ENCODE peak calls at places on chromosomes 16 and 17, in seven cellular contexts. A, G, C, B, K, J and Y are unnamed samples.

GRCh38 chr17:4939554-4939803 is 367 bp downstream of the SLC25A11 start:
- DNase-seq in G (no peak), B (no peak), J (peak; percentile 70), C (no peak), A (no peak), K (no peak), Y (peak; percentile 65)

GRCh38 chr16:78957328-78958100 is 643.0 kb downstream of the MAF start:
- DNase-seq in K (no peak), A (no peak), B (no peak), C (no peak), G (no peak), J (no peak), Y (no peak)

GRCh38 chr17:2722611-2723010 is 11.0 kb upstream of the CLUH start:
- DNase-seq in C (peak; percentile 57), K (no peak), A (no peak), J (no peak), B (no peak), G (no peak), Y (no peak)

GRCh38 chr17:59853168-59853918 is 39.4 kb downstream of the TUBD1 start:
- DNase-seq in C (peak; percentile 89), B (peak; percentile 57), J (no peak), A (peak; percentile 34), K (peak; percentile 49), G (peak; percentile 56), Y (peak; percentile 18)

GRCh38 chr16:84617068-84617630 is 729 bp downstream of the COTL1 start:
- DNase-seq in B (peak; percentile 58), K (no peak), J (peak; percentile 64), A (no peak), C (peak; percentile 80), G (peak; percentile 81), Y (peak; percentile 69)

GRCh38 chr17:74742153-74742515 is 5.1 kb downstream of the RAB37 start:
- DNase-seq in K (no peak), C (peak; percentile 64), G (no peak), B (peak; percentile 87), J (no peak), A (no peak), Y (peak; percentile 49)

GRCh38 chr16:85220125-85220839 is 108.0 kb upstream of the CIBAR2 start:
- DNase-seq in G (no peak), K (no peak), C (no peak), A (peak; percentile 75), J (peak; percentile 75), B (peak; percentile 20), Y (peak; percentile 84)

GRCh38 chr16:69123894-69124293 is 8.5 kb downstream of the CHTF8 start:
- DNase-seq in K (peak; percentile 39), G (peak; percentile 88), C (peak; percentile 73), J (no peak), A (no peak), B (peak; percentile 50), Y (peak; percentile 63)

GRCh38 chr17:54177606-54178308 is 355.0 kb downstream of the KIF2B start:
- DNase-seq in G (no peak), J (no peak), K (no peak), C (no peak), A (no peak), B (no peak), Y (no peak)

GRCh38 chr16:9062301-9062700 is 29.1 kb upstream of the HAPSTR1 start:
- DNase-seq in A (no peak), C (no peak), J (no peak), K (no peak), G (no peak), B (no peak), Y (no peak)

GRCh38 chr17:63126607-63127006 is 160.6 kb downstream of the TANC2 start:
- DNase-seq in C (no peak), B (no peak), A (no peak), G (no peak), J (no peak), K (no peak), Y (no peak)

GRCh38 chr17:37118738-37119137 is 170.0 kb downstream of the AATF start:
- DNase-seq in A (no peak), B (no peak), K (no peak), G (no peak), J (no peak), C (no peak), Y (no peak)
- H3K36me3 ChIP-seq in A (peaks cover 9% of the 10 kb centered on the region), B (peaks cover 23% of the 10 kb centered on the region), K (peaks cover 10% of the 10 kb centered on the region), G (peaks cover 28% of the 10 kb centered on the region), J (peaks cover 55% of the 10 kb centered on the region), C (peaks cover 38% of the 10 kb centered on the region), Y (peaks cover 2% of the 10 kb centered on the region)

DNA sequence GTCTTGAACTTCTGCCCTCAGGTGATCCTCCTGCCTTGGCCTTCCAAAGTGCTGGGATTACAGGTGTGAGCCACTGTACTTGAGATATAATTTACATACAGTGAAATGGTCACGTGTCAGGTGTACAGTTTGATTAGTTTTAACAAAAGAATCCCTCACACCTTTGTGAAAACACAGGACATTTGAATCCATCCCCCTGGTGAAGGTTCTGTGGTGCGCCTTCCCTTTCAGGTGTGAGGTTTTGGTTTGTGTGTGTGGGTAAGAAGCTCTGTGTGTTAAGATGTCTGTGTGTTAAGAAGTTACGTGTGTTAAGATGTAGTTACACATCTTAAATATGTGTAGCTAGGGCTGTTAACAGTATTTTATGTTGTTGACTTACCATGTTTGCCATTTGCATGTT is 4.4 kb downstream of the SEC14L1 start:
- DNase-seq in K (no peak), B (no peak), J (no peak), C (no peak), A (no peak), G (no peak), Y (no peak)
- H3K4me1 ChIP-seq in K (peaks cover 6% of the 10 kb centered on the region), B (peaks cover 5% of the 10 kb centered on the region), J (peaks cover 68% of the 10 kb centered on the region), C (peaks cover 9% of the 10 kb centered on the region), A (peaks cover 19% of the 10 kb centered on the region), G (peaks cover 63% of the 10 kb centered on the region), Y (no peaks in the 10 kb centered on the region)

GRCh38 chr17:21202512-21202911 is 11.4 kb downstream of the TMEM11 start:
- DNase-seq in C (no peak), G (no peak), J (no peak), A (no peak), B (no peak), K (no peak), Y (no peak)
- H3K36me3 ChIP-seq in C (peaks cover 24% of the 10 kb centered on the region), G (peaks cover 8% of the 10 kb centered on the region), J (peaks cover 46% of the 10 kb centered on the region), A (peaks cover 7% of the 10 kb centered on the region), B (peaks cover 26% of the 10 kb centered on the region), K (peaks cover 36% of the 10 kb centered on the region), Y (peaks cover 5% of the 10 kb centered on the region)

GRCh38 chr16:75377971-75378386 is 55.3 kb downstream of the CFDP1 start:
- DNase-seq in B (no peak), G (no peak), A (no peak), C (peak; percentile 49), K (no peak), J (no peak), Y (no peak)
- H3K4me1 ChIP-seq in B (no peaks in the 10 kb centered on the region), G (peaks cover 54% of the 10 kb centered on the region), A (peaks cover 1% of the 10 kb centered on the region), C (no peaks in the 10 kb centered on the region), K (peaks cover 18% of the 10 kb centered on the region), J (peaks cover 39% of the 10 kb centered on the region), Y (no peaks in the 10 kb centered on the region)

DNA sequence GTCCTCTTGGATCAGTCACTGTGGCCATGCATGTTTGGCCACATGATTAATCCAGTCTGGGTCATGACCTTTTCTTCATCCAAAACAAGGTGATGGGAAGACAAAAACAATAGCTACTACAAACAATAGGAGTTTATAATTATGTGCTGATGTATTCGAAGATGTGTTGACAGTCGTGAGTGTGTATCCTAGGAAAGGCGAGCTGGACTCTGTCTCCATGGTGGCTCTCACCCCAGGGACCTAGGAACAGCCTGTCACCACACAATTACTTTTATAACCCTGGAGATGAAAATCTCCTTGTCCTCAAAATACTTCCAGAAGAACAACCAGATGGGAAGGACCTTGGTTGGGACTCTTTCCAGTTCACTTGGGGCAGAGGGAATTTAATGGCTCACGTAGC is 9.8 kb upstream of the PLK1 start:
- DNase-seq in G (no peak), K (no peak), C (no peak), A (no peak), J (no peak), B (no peak), Y (no peak)
- H3K36me3 ChIP-seq in G (peaks cover 36% of the 10 kb centered on the region), K (peaks cover 60% of the 10 kb centered on the region), C (peaks cover 89% of the 10 kb centered on the region), A (peaks cover 38% of the 10 kb centered on the region), J (peaks cover 81% of the 10 kb centered on the region), B (peaks cover 71% of the 10 kb centered on the region), Y (peaks cover 19% of the 10 kb centered on the region)

DNA sequence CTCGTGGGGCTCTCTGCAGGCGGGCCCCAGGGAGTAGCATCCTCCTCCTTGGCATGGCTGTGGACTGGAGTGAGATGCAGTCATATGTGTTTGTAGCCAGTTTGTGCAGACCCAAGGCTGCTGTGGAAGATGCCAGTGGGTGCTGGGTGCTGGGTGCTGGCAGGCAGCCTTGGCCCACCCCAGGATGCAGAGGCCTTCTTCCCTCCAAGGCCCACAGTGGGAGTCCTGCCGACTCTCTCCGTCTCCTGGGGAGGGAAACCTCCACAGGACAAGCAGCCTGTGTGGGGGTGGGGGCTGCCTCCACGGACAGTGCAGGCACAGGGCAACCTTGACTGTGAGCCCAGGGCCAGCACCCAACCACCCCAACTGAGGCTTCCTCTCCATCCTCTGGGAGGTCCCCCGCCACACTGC is 13.8 kb upstream of the TMEM92 start:
- DNase-seq in G (no peak), J (peak; percentile 9), K (no peak), B (no peak), C (no peak), A (no peak), Y (no peak)
- H3K4me1 ChIP-seq in G (no peaks in the 10 kb centered on the region), J (peaks cover 16% of the 10 kb centered on the region), K (no peaks in the 10 kb centered on the region), B (no peaks in the 10 kb centered on the region), C (peaks cover 9% of the 10 kb centered on the region), A (no peaks in the 10 kb centered on the region), Y (no peaks in the 10 kb centered on the region)

GRCh38 chr17:38789185-38789584 is 10.2 kb downstream of the PIP4K2B start:
- DNase-seq in B (no peak), G (no peak), J (no peak), A (no peak), K (no peak), C (peak; percentile 86), Y (no peak)
- H3K36me3 ChIP-seq in B (peaks cover 30% of the 10 kb centered on the region), G (peaks cover 18% of the 10 kb centered on the region), J (peaks cover 35% of the 10 kb centered on the region), A (peaks cover 12% of the 10 kb centered on the region), K (peaks cover 28% of the 10 kb centered on the region), C (peaks cover 44% of the 10 kb centered on the region), Y (peaks cover 9% of the 10 kb centered on the region)

GRCh38 chr17:9937901-9938300 is 32.8 kb upstream of the RCVRN start:
- DNase-seq in C (no peak), B (no peak), G (no peak), A (no peak), K (no peak), J (no peak), Y (no peak)

GRCh38 chr17:9937164-9937835 is 32.2 kb upstream of the RCVRN start:
- DNase-seq in G (no peak), B (no peak), K (no peak), J (peak; percentile 16), A (no peak), C (no peak), Y (no peak)

GRCh38 chr17:9936075-9936474 is 31.0 kb upstream of the RCVRN start:
- DNase-seq in G (no peak), J (no peak), C (no peak), K (no peak), B (no peak), A (no peak), Y (no peak)

GRCh38 chr17:9934354-9934753 is 29.3 kb upstream of the RCVRN start:
- DNase-seq in C (no peak), B (no peak), K (no peak), G (no peak), J (no peak), A (no peak), Y (no peak)

DNA sequence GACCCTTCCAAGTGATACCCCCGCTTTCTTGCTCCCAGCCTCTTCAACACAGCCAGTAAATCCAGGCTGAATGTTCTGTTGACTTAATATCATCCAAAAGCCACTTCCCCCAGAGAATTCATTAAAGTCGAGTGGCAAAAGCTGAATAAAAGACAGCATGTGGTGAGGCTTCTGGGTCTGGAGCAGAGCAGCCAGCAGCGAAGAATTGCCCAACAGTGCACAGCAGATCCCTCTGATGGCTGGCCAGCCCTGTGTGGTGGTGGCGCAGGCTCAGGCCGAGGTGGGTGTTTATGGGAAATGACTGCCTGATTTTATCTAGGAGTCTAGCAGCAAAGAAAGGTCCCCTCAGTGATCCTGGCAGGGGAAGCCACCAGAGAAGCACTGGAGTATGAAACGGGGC is 30.3 kb upstream of the RCVRN start:
- DNase-seq in A (no peak), K (no peak), J (no peak), B (no peak), C (no peak), G (no peak), Y (no peak)
- H3K4me1 ChIP-seq in A (peaks cover 2% of the 10 kb centered on the region), K (no peaks in the 10 kb centered on the region), J (no peaks in the 10 kb centered on the region), B (no peaks in the 10 kb centered on the region), C (no peaks in the 10 kb centered on the region), G (peaks cover 24% of the 10 kb centered on the region), Y (no peaks in the 10 kb centered on the region)